ENCODE peak calls at places on chromosome 9, in four cellular contexts. I is neural crest cell, K is Calu3, J is PC-3. V is an unnamed sample.

GRCh38 chr9:87109182-87109581 is 161.9 kb upstream of the GAS1 start:
- DNase-seq in K (no peak), J (no peak), I (no peak), V (no peak)

GRCh38 chr9:113317777-113318176 is 14.6 kb upstream of the RNF183 start:
- DNase-seq in J (no peak), K (no peak), I (no peak), V (no peak)

GRCh38 chr9:136857606-136858412 is 5.7 kb downstream of the MAMDC4 start:
- DNase-seq in J (no peak), K (no peak), I (no peak), V (no peak)

GRCh38 chr9:129464972-129465833 is 155.7 kb downstream of the C9orf50 start:
- DNase-seq in J (no peak), K (no peak), I (no peak), V (no peak)

GRCh38 chr9:106875548-106875947 is 12.6 kb downstream of the ZNF462 start:
- DNase-seq in I (no peak), K (no peak), J (peak), V (no peak)

GRCh38 chr9:123174079-123174478 is 94.3 kb downstream of the STRBP start:
- DNase-seq in J (no peak), I (no peak), K (no peak), V (no peak)

GRCh38 chr9:129235041-129235930 is 57.2 kb upstream of the IER5L start:
- DNase-seq in K (no peak), J (no peak), I (no peak), V (no peak)

GRCh38 chr9:76926324-76926731 is 20.4 kb upstream of the PRUNE2 start:
- DNase-seq in I (no peak), J (peak), K (no peak), V (no peak)

GRCh38 chr9:134590240-134591081 is 51.1 kb upstream of the COL5A1 start:
- DNase-seq in J (no peak), K (no peak), I (no peak), V (no peak)

GRCh38 chr9:14547245-14548060 is 145.8 kb downstream of the ZDHHC21 start:
- DNase-seq in J (no peak), I (no peak), K (no peak), V (no peak)

GRCh38 chr9:121599186-121599871 is 52.1 kb upstream of the DAB2IP start:
- DNase-seq in I (peak), J (peak), K (peak), V (no peak)

GRCh38 chr9:135567311-135567710 is 5.8 kb downstream of the PAEP start:
- DNase-seq in J (no peak), I (no peak), K (no peak), V (no peak)

GRCh38 chr9:17082343-17082742 is 52.5 kb upstream of the CNTLN start:
- DNase-seq in J (no peak), K (no peak), I (peak), V (no peak)
- TF ChIP-seq CTCF in J (no peak), K (no peak), I (no peak), V (no peak)

GRCh38 chr9:109198736-109199384 is 31.8 kb upstream of the FRRS1L start:
- DNase-seq in I (no peak), K (no peak), J (peak), V (no peak)
- TF ChIP-seq CTCF in I (no peak), K (no peak), J (peak), V (no peak)

GRCh38 chr9:83235524-83235923 is 172.6 kb upstream of the RASEF start:
- DNase-seq in I (no peak), J (no peak), K (no peak), V (no peak)

GRCh38 chr9:83233647-83234046 is 170.7 kb upstream of the RASEF start:
- DNase-seq in I (no peak), J (no peak), K (no peak), V (no peak)

GRCh38 chr9:83231039-83231438 is 168.1 kb upstream of the RASEF start:
- DNase-seq in I (no peak), J (no peak), K (no peak), V (no peak)

GRCh38 chr9:83236029-83236696 is 173.2 kb upstream of the RASEF start:
- DNase-seq in J (no peak), I (no peak), K (no peak), V (no peak)

DNA sequence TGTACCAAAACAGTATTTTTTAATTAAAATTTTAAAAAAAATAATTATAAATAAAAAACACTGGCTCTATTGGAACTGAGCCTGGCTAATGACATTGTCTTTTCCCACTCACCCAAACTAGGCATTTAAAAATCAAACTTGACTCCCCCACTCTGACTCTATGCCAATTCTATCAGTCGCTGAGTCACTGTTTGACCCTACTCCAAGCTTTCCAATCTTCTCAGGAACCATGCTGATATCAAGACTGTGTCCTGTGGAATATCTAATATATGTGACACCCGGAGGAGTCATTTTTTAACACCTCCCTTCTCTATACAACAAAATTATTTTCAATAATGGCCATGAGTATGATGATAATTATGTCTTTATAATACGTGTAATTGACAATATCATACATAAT is 171.6 kb upstream of the RASEF start:
- DNase-seq in J (no peak), I (no peak), K (no peak), V (no peak)
- TF ChIP-seq CTCF in J (no peak), I (no peak), K (no peak), V (no peak)

DNA sequence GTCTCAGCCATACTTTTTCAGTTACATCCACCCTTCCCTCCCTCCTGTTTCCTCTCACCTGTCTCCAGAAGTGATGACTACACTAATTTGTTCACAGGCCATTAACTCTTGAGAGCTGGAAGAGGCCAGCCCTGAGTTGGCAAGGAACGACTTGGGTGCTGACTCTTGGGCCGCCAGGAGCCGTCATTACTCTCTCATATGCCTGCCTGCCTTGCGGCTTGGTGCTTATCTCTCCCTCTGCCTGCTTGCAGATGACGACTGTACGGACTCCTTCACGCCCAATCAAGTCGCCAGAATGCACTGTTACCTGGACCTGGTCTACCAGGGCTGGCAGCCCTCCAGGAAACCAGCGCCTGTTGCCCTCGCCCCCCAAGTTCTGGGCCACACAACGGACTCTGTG is 66.1 kb downstream of the PAPPA start:
- DNase-seq in I (no peak), J (no peak), K (no peak), V (no peak)
- TF ChIP-seq CTCF in I (no peak), J (no peak), K (no peak), V (no peak)

GRCh38 chr9:27157736-27158135 is 48.7 kb downstream of the TEK start:
- DNase-seq in J (no peak), K (no peak), I (no peak), V (no peak)
- TF ChIP-seq CTCF in J (no peak), K (no peak), I (no peak), V (no peak)

DNA sequence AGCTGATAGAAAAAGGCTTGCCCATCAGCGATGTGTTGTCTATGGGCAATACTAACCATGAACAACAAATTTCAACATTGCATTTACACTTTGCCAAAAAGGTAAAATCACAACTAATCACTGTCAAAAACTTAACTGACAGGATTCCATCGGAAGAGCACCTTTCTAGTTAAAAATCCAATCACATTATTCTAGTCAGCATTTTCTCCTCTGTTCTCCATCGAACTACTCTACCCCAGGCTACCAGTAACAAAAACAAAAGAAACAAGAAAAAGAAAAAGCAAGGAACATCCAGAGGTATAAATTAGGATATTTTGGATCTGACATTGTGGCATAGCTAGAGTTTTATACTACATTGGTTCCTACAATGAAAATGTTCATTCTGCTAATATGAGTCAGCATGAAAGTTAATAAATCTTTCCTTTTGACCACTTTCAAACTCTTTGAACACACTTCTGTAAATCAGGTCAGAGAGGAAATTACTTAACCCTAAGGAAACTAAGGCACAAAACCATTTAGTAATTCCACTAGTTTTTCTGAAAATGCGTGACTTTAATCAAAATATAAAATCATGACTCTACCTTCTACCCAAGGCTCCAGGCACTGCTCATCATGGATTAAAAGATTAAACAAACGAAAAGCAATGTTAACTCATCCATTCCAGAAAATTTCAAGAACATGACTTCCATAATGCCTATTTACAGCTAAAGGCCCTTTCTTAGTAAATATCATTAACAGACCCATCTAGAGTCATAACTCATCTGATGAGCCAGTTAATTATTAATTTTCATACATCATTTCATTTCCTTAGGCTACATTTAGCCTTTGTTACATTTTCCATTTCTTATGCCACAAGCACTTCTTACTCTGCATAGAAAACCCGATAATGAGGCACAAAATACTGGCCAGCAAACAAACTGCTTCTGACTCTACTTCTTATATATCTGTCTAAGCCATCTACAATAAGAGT is 10.2 kb downstream of the GLIS3 start:
- DNase-seq in I (no peak), J (no peak), K (no peak), V (no peak)
- TF ChIP-seq CTCF in I (no peak), J (no peak), K (no peak), V (no peak)